ENCODE peak calls at places on chromosome 10, in ten cellular contexts. D is body of pancreas, P is endothelial cell of umbilical vein, Z is tibial nerve, L is IMR-90, X is ovary, N is sigmoid colon, A is A549, M is transverse colon, T is spleen. U is an unnamed sample.

GRCh38 chr10:77837248-77837924 is 89.2 kb downstream of the DLG5 start:
- DNase-seq in N (peak), T (peak), Z (no peak), X (no peak), A (peak), P (no peak), M (peak), L (peak), D (no peak), U (peak)

GRCh38 chr10:125152646-125153368 is 7.6 kb downstream of the CTBP2 start:
- DNase-seq in L (no peak), A (no peak), T (no peak), M (peak), X (peak), N (peak), D (peak), P (peak), Z (no peak), U (no peak)

GRCh38 chr10:14158575-14158974 is 172.1 kb downstream of the FRMD4A start:
- DNase-seq in P (no peak), L (no peak), Z (no peak), N (no peak), A (no peak), T (no peak), X (no peak), D (no peak), M (no peak), U (no peak)

GRCh38 chr10:60480865-60481563 is 91.3 kb upstream of the ANK3 start:
- DNase-seq in A (peak), T (no peak), L (peak), X (no peak), P (peak), M (no peak), Z (no peak), N (no peak), D (peak), U (peak)

GRCh38 chr10:14374745-14375445 is 44.2 kb upstream of the FRMD4A start:
- DNase-seq in M (no peak), N (no peak), T (no peak), P (no peak), X (no peak), A (no peak), Z (no peak), D (no peak), L (peak), U (no peak)

GRCh38 chr10:101303087-101303753 is 50.7 kb upstream of the BTRC start:
- DNase-seq in M (no peak), P (no peak), L (no peak), N (no peak), T (no peak), A (no peak), D (no peak), X (no peak), Z (no peak), U (no peak)

GRCh38 chr10:100894033-100894432 is 18.7 kb upstream of the SLF2 start:
- DNase-seq in P (no peak), L (no peak), N (no peak), T (no peak), X (no peak), M (peak), A (peak), D (no peak), Z (no peak), U (no peak)

GRCh38 chr10:119348516-119349240 is 141.3 kb downstream of the GRK5 start:
- DNase-seq in L (peak), X (peak), D (no peak), N (peak), M (no peak), Z (peak), T (no peak), A (no peak), P (no peak), U (no peak)

GRCh38 chr10:3786295-3786981 is 1.4 kb upstream of the KLF6 start:
- DNase-seq in P (peak), N (peak), M (peak), D (peak), Z (no peak), L (peak), T (peak), X (peak), A (peak), U (no peak)

GRCh38 chr10:14092749-14093148 is 238.0 kb downstream of the FRMD4A start:
- DNase-seq in N (no peak), X (no peak), A (no peak), T (no peak), M (no peak), L (no peak), D (no peak), P (no peak), Z (no peak), U (no peak)

GRCh38 chr10:102631525-102632393 is 12.5 kb upstream of the TRIM8 start:
- DNase-seq in A (no peak), X (peak), Z (no peak), M (no peak), D (no peak), N (no peak), P (no peak), L (no peak), T (peak), U (no peak)

GRCh38 chr10:126481181-126481580 is 92.9 kb upstream of the ADAM12 start:
- DNase-seq in P (no peak), Z (no peak), T (no peak), N (no peak), A (no peak), L (no peak), D (no peak), X (no peak), M (no peak), U (no peak)

GRCh38 chr10:74544106-74544505 is 282.3 kb upstream of the KAT6B start:
- DNase-seq in Z (no peak), M (no peak), P (peak), X (no peak), T (no peak), N (no peak), A (no peak), D (no peak), L (peak), U (peak)

GRCh38 chr10:29239569-29240472 is 49.0 kb upstream of the LYZL1 start:
- DNase-seq in P (peak), Z (no peak), N (no peak), D (no peak), X (no peak), A (peak), M (no peak), T (no peak), L (no peak), U (peak)

GRCh38 chr10:124604214-124605000 is 139.8 kb downstream of the FAM53B start:
- DNase-seq in P (no peak), D (no peak), N (no peak), X (peak), A (no peak), T (peak), M (no peak), L (no peak), Z (no peak), U (no peak)

GRCh38 chr10:113142601-113143000 is 192.6 kb downstream of the TCF7L2 start:
- DNase-seq in L (no peak), D (no peak), N (no peak), A (no peak), T (no peak), Z (no peak), P (no peak), M (no peak), X (no peak), U (no peak)

GRCh38 chr10:122301055-122301810 is 30.1 kb downstream of the BTBD16 start:
- DNase-seq in N (no peak), D (no peak), X (no peak), T (no peak), L (peak), M (no peak), Z (no peak), A (no peak), P (peak), U (peak)

GRCh38 chr10:49034925-49035324 is 80.4 kb downstream of the VSTM4 start:
- DNase-seq in M (no peak), N (no peak), P (no peak), L (no peak), Z (no peak), D (no peak), X (no peak), A (no peak), T (no peak), U (no peak)

GRCh38 chr10:63561421-63561820 is 40.2 kb downstream of the REEP3 start:
- DNase-seq in A (no peak), D (no peak), X (no peak), P (no peak), N (no peak), M (no peak), T (no peak), L (no peak), Z (no peak), U (no peak)

GRCh38 chr10:122239578-122240257 is 31.4 kb upstream of the BTBD16 start:
- DNase-seq in D (no peak), N (no peak), Z (peak), A (no peak), T (peak), X (no peak), M (no peak), P (no peak), L (peak), U (no peak)

GRCh38 chr10:61279400-61279799 is 173.8 kb downstream of the TMEM26 start:
- DNase-seq in A (no peak), M (no peak), N (no peak), X (no peak), D (no peak), L (no peak), P (no peak), Z (no peak), T (no peak), U (no peak)

GRCh38 chr10:92690211-92691041 is 671 bp downstream of the HHEX start:
- DNase-seq in N (peak), X (peak), M (peak), L (peak), D (peak), A (peak), P (peak), T (peak), Z (no peak), U (no peak)

GRCh38 chr10:46283217-46283944 is 3.4 kb upstream of the ANTXRL start:
- DNase-seq in N (no peak), L (no peak), X (no peak), A (no peak), D (no peak), M (peak), Z (no peak), T (no peak), P (no peak), U (no peak)

GRCh38 chr10:6406220-6407033 is 173.6 kb downstream of the PRKCQ start:
- DNase-seq in N (no peak), X (no peak), M (no peak), A (peak), D (no peak), L (peak), Z (no peak), T (no peak), P (peak), U (peak)

GRCh38 chr10:71086439-71087080 is 125.8 kb upstream of the UNC5B start:
- DNase-seq in N (peak), P (no peak), X (no peak), L (no peak), T (peak), D (peak), M (no peak), Z (no peak), A (no peak), U (no peak)

GRCh38 chr10:26887611-26888215 is 27.0 kb upstream of the ABI1 start:
- DNase-seq in M (no peak), A (no peak), Z (no peak), D (no peak), T (no peak), P (peak), L (peak), N (no peak), X (no peak), U (peak)

GRCh38 chr10:12656518-12657142 is 307.3 kb downstream of the CAMK1D start:
- DNase-seq in T (no peak), M (no peak), P (peak), X (no peak), Z (no peak), N (no peak), D (no peak), L (peak), A (peak), U (peak)

GRCh38 chr10:62811159-62811875 is 4.8 kb downstream of the EGR2 start:
- DNase-seq in M (no peak), T (no peak), N (no peak), X (no peak), D (no peak), A (no peak), Z (no peak), L (no peak), P (no peak), U (no peak)

GRCh38 chr10:124605001-124605370 is 139.2 kb downstream of the FAM53B start:
- DNase-seq in T (peak), L (no peak), P (no peak), D (no peak), A (no peak), M (no peak), X (no peak), Z (no peak), N (no peak), U (no peak)

GRCh38 chr10:112461029-112461887 is 14.2 kb downstream of the VTI1A start:
- DNase-seq in P (peak), X (no peak), D (no peak), M (no peak), T (no peak), N (no peak), A (peak), L (peak), Z (no peak), U (no peak)

GRCh38 chr10:35216303-35216905 is 89.8 kb downstream of the CREM start:
- DNase-seq in A (no peak), D (no peak), L (peak), N (peak), X (no peak), M (peak), T (no peak), Z (no peak), P (peak), U (no peak)

GRCh38 chr10:114372179-114372578 is 32.1 kb downstream of the AFAP1L2 start:
- DNase-seq in A (peak), N (no peak), P (peak), D (no peak), T (no peak), M (peak), L (no peak), X (no peak), Z (no peak), U (no peak)

GRCh38 chr10:102227050-102227449 is 951 bp downstream of the ELOVL3 start:
- DNase-seq in T (no peak), L (peak), D (no peak), P (no peak), A (no peak), N (no peak), M (no peak), Z (no peak), X (no peak), U (no peak)

GRCh38 chr10:50637003-50637579 is 13.3 kb upstream of the SGMS1 start:
- DNase-seq in A (no peak), X (no peak), D (no peak), T (no peak), M (no peak), L (peak), P (no peak), Z (no peak), N (no peak), U (no peak)

GRCh38 chr10:60032723-60033122 is 126.4 kb upstream of the CCDC6 start:
- DNase-seq in M (peak), N (no peak), D (peak), A (peak), X (no peak), T (no peak), Z (no peak), P (peak), L (peak), U (peak)

GRCh38 chr10:14403846-14404623 is 73.3 kb upstream of the FRMD4A start:
- DNase-seq in T (no peak), P (no peak), D (no peak), Z (no peak), M (no peak), X (no peak), A (no peak), N (no peak), L (no peak), U (no peak)

GRCh38 chr10:8009031-8009430 is 45.5 kb upstream of the GATA3 start:
- DNase-seq in T (no peak), L (no peak), N (no peak), X (no peak), M (no peak), A (no peak), P (no peak), D (no peak), Z (no peak), U (no peak)

GRCh38 chr10:86586516-86586915 is 64.9 kb upstream of the WAPL start:
- DNase-seq in M (no peak), D (no peak), N (no peak), A (no peak), P (no peak), X (no peak), Z (no peak), L (no peak), T (no peak), U (no peak)

DNA sequence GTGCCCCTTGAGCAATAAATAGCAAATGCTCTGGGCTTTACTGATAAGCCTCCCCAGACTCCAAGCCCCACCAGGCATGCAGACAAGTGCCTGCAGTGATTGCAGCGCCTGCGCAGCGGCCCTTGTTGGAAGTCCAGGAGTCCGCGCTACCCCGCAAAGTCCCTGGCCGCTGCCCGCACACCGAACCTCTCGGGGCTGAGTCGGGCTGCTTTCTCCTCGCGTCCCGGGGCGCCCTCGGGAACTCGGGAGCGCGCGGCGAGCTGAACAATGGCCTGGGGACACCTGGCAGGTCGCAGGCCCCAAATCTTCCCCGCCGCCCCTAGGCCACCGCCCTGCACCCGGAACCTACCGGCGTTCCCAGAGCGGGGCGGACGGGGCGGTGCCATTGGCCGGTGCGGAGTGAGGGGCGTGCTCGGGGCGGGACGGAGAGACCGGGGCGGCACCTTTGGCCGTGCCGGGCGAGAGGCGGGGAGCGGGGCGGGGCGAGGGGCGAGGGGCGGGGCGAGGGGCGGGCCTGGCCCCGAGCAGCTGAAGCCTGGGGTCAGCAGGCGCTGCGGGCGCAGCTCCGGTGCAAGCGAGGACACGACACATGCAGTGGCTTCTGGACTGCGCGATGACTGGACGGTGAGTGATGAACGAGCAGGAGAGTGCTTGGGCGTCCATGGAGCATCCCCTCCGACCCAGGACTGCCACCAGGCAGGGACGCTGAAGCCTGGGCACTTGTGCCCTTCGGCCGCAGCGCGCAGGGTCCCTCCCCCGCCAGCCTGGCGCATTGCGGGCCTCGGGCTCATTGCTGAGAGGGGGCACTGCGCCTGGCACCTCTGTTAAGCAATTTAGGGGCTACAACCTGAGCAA is at the start of gene RASSF4:
- DNase-seq in P (peak), X (peak), D (peak), M (peak), A (peak), N (peak), Z (peak), L (peak), T (peak), U (peak)
- TF ChIP-seq POLR2A in P (peak), X (peak), D (peak), M (peak), A (peak), N (peak), Z (peak), L (peak), T (peak), U (peak)

GRCh38 chr10:96720422-96721206 is at the start of gene PIK3AP1:
- DNase-seq in P (no peak), D (peak), T (peak), L (no peak), X (peak), A (peak), M (peak), Z (peak), N (peak), U (peak)
- TF ChIP-seq POLR2A in P (no peak), D (no peak), T (no peak), L (no peak), X (no peak), A (no peak), M (peak), Z (peak), N (no peak), U (no peak)

GRCh38 chr10:104202231-104202630 is 29.9 kb downstream of the CFAP43 start:
- DNase-seq in A (no peak), D (no peak), X (no peak), P (no peak), M (no peak), N (no peak), L (no peak), Z (no peak), T (no peak), U (no peak)

GRCh38 chr10:104199567-104199966 is 32.6 kb downstream of the CFAP43 start:
- DNase-seq in T (no peak), X (no peak), M (no peak), P (no peak), D (no peak), A (no peak), Z (no peak), L (no peak), N (no peak), U (no peak)

GRCh38 chr10:104193787-104194186 is 38.4 kb downstream of the CFAP43 start:
- DNase-seq in N (no peak), X (no peak), T (no peak), Z (no peak), L (no peak), D (no peak), A (no peak), M (no peak), P (no peak), U (no peak)

GRCh38 chr10:104201636-104202035 is 30.5 kb downstream of the CFAP43 start:
- DNase-seq in A (no peak), X (no peak), M (no peak), L (no peak), T (no peak), P (no peak), Z (no peak), D (no peak), N (no peak), U (no peak)

GRCh38 chr10:104197364-104197763 is 34.8 kb downstream of the CFAP43 start:
- DNase-seq in D (no peak), N (no peak), A (no peak), M (no peak), L (no peak), T (no peak), P (no peak), X (no peak), Z (no peak), U (no peak)
- TF ChIP-seq POLR2A in D (no peak), N (no peak), A (no peak), M (no peak), L (no peak), T (no peak), P (no peak), X (no peak), Z (no peak), U (no peak)

GRCh38 chr10:68331455-68332258 is at the start of gene HNRNPH3:
- DNase-seq in M (peak), T (peak), Z (peak), P (peak), D (peak), A (peak), L (peak), X (peak), N (peak), U (peak)
- TF ChIP-seq POLR2A in M (peak), T (peak), Z (peak), P (peak), D (peak), A (peak), L (peak), X (peak), N (peak), U (peak)

GRCh38 chr10:33334839-33335549 is 527 bp upstream of the NRP1 start:
- DNase-seq in Z (peak), A (peak), L (peak), X (peak), P (peak), D (peak), T (peak), N (peak), M (peak), U (peak)
- TF ChIP-seq POLR2A in Z (no peak), A (peak), L (peak), X (peak), P (no peak), D (peak), T (no peak), N (no peak), M (peak), U (peak)

DNA sequence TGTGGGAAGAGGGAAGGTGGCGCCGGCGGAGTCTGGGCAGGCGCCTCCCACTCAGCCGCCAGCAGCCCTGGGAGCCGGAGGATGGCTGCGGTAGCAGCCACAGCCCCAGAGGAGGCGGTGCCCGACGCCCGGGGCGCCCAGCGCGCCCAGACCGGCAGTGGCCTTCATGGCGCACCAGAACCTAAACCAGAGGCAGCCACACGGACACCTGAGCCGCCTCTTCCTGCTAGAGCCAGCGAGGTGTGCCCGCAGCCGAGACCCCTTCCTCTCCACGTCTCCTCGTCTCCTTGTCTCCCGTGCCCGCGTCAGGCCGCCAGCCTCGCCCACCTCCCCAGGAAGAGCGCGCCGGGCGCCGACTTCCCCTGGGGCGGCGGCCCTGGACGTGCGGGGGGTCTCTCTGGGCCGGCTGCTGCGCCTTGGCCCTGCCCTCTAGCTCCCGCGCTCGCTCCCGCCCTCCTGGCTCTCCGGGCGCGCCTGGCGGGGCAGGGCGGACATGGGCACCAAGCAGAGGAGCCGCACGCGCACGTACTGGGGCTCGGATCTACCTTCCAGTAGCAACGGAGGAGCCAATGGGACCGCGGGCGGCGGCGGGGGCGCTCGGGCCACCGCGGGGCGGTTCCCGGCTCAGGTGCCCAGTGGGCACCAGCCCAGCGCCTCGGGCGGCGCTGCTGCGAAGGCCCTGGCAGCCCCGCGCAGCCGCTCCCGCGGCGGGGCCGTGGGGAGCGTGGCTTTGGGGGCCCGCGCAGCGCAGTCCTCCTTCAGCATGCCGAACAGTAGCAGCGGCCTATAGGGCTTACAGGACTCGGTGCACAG is 33.0 kb upstream of the SFTPD start:
- DNase-seq in D (peak), M (peak), A (peak), T (no peak), L (peak), N (peak), Z (no peak), X (peak), P (peak), U (peak)
- TF ChIP-seq POLR2A in D (peak), M (peak), A (peak), T (no peak), L (no peak), N (no peak), Z (no peak), X (no peak), P (no peak), U (peak)